ENCODE peak calls at places on chromosomes 1 and 21, in eight cellular contexts. Q, A, G, Y, I, E, W and L are unnamed samples.

GRCh38 chr1:199474738-199475137 is 552.8 kb upstream of the NR5A2 start:
- DNase-seq in Q (no peak), A (no peak), G (no peak), Y (no peak), I (no peak), E (no peak), W (no peak), L (no peak)

GRCh38 chr21:36166705-36167104 is 10.1 kb downstream of the DOP1B start:
- DNase-seq in Q (peak), A (no peak), G (no peak), Y (no peak), I (no peak), E (no peak), W (no peak), L (no peak)

GRCh38 chr1:6108937-6109636 is 63.4 kb downstream of the KCNAB2 start:
- DNase-seq in Q (peak), A (peak), G (no peak), Y (peak), I (peak), E (peak), W (no peak), L (peak)

GRCh38 chr1:179817789-179818188 is 59.8 kb downstream of the TOR1AIP2 start:
- DNase-seq in Q (no peak), A (no peak), G (no peak), Y (no peak), I (no peak), E (no peak), W (no peak), L (no peak)

GRCh38 chr1:232902766-232903357 is 47.5 kb upstream of the NTPCR start:
- DNase-seq in Q (no peak), A (no peak), G (no peak), Y (no peak), I (no peak), E (no peak), W (no peak), L (no peak)

GRCh38 chr1:237012789-237013383 is 8.6 kb upstream of the MT1HL1 start:
- DNase-seq in Q (peak), A (peak), G (no peak), Y (no peak), I (no peak), E (peak), W (no peak), L (peak)

GRCh38 chr1:221174598-221174997 is 295.4 kb downstream of the HLX start:
- DNase-seq in Q (no peak), A (no peak), G (no peak), Y (no peak), I (no peak), E (no peak), W (no peak), L (no peak)

GRCh38 chr1:150072959-150073358 is 5.4 kb downstream of the VPS45 start:
- DNase-seq in Q (peak), A (no peak), G (no peak), Y (no peak), I (peak), E (peak), W (no peak), L (no peak)

GRCh38 chr1:75720325-75720724 is 4.2 kb upstream of the ACADM start:
- DNase-seq in Q (no peak), A (no peak), G (no peak), Y (no peak), I (no peak), E (no peak), W (no peak), L (no peak)

GRCh38 chr1:72570815-72571214 is 288.5 kb upstream of the NEGR1 start:
- DNase-seq in Q (no peak), A (no peak), G (no peak), Y (no peak), I (no peak), E (no peak), W (no peak), L (no peak)

GRCh38 chr1:246213502-246213901 is 293.6 kb downstream of the SMYD3 start:
- DNase-seq in Q (no peak), A (no peak), G (no peak), Y (no peak), I (no peak), E (no peak), W (no peak), L (no peak)

GRCh38 chr21:44991538-44992483 is 52.0 kb downstream of the SLX9 start:
- DNase-seq in Q (no peak), A (no peak), G (no peak), Y (no peak), I (no peak), E (no peak), W (no peak), L (no peak)

GRCh38 chr1:179955318-179955638 is 668 bp downstream of the CEP350 start:
- DNase-seq in Q (peak), A (no peak), G (no peak), Y (no peak), I (peak), E (peak), W (no peak), L (peak)